ENCODE peak calls at places on chromosomes 2 and 18, in five cellular contexts. One of them, this sample, is unnamed.

GRCh38 chr2:219864154-219864553 is 236.7 kb downstream of the SLC4A3 start:
- DNase-seq in right cardiac atrium: no peak
- DNase-seq in foreskin fibroblast: no peak
- DNase-seq in choroid plexus epithelial cell: no peak
- DNase-seq in C1 segment of cervical spinal cord: no peak
- DNase-seq in this sample: no peak

GRCh38 chr2:240372051-240372450 is 63.4 kb upstream of the GPC1 start:
- DNase-seq in right cardiac atrium: peak; percentile 34
- DNase-seq in foreskin fibroblast: no peak
- DNase-seq in choroid plexus epithelial cell: no peak
- DNase-seq in C1 segment of cervical spinal cord: no peak
- DNase-seq in this sample: no peak

GRCh38 chr2:101150306-101151140 is 659 bp downstream of the TBC1D8 start:
- DNase-seq in right cardiac atrium: peak; percentile 74
- DNase-seq in foreskin fibroblast: no peak
- DNase-seq in choroid plexus epithelial cell: no peak
- DNase-seq in C1 segment of cervical spinal cord: no peak
- DNase-seq in this sample: no peak

GRCh38 chr18:31101148-31102019 is 837 bp downstream of the DSC2 start:
- DNase-seq in right cardiac atrium: peak; percentile 93
- DNase-seq in foreskin fibroblast: no peak
- DNase-seq in choroid plexus epithelial cell: no peak
- DNase-seq in C1 segment of cervical spinal cord: peak; percentile 40
- DNase-seq in this sample: no peak

GRCh38 chr2:146229513-146230155 is 1615.2 kb upstream of the ACVR2A start:
- DNase-seq in right cardiac atrium: no peak
- DNase-seq in foreskin fibroblast: no peak
- DNase-seq in choroid plexus epithelial cell: no peak
- DNase-seq in C1 segment of cervical spinal cord: no peak
- DNase-seq in this sample: no peak

GRCh38 chr18:76145968-76146367 is 349.1 kb downstream of the ZNF516 start:
- DNase-seq in right cardiac atrium: no peak
- DNase-seq in foreskin fibroblast: no peak
- DNase-seq in choroid plexus epithelial cell: no peak
- DNase-seq in C1 segment of cervical spinal cord: no peak
- DNase-seq in this sample: no peak

GRCh38 chr2:128451636-128452411 is 133.2 kb upstream of the HS6ST1 start:
- DNase-seq in right cardiac atrium: peak; percentile 32
- DNase-seq in foreskin fibroblast: no peak
- DNase-seq in choroid plexus epithelial cell: no peak
- DNase-seq in C1 segment of cervical spinal cord: no peak
- DNase-seq in this sample: no peak

GRCh38 chr2:203790134-203790533 is 77.4 kb upstream of the CTLA4 start:
- DNase-seq in right cardiac atrium: no peak
- DNase-seq in foreskin fibroblast: peak; percentile 58
- DNase-seq in choroid plexus epithelial cell: no peak
- DNase-seq in C1 segment of cervical spinal cord: no peak
- DNase-seq in this sample: peak; percentile 44

GRCh38 chr2:181780159-181781081 is 100.1 kb upstream of the NEUROD1 start:
- DNase-seq in right cardiac atrium: no peak
- DNase-seq in foreskin fibroblast: no peak
- DNase-seq in choroid plexus epithelial cell: peak; percentile 67
- DNase-seq in C1 segment of cervical spinal cord: no peak
- DNase-seq in this sample: peak; percentile 82

GRCh38 chr2:42523341-42523740 is 29.6 kb upstream of the KCNG3 start:
- DNase-seq in right cardiac atrium: no peak
- DNase-seq in foreskin fibroblast: no peak
- DNase-seq in choroid plexus epithelial cell: peak; percentile 25
- DNase-seq in C1 segment of cervical spinal cord: no peak
- DNase-seq in this sample: no peak

GRCh38 chr18:6239716-6240115 is 175.0 kb downstream of the L3MBTL4 start:
- DNase-seq in right cardiac atrium: no peak
- DNase-seq in foreskin fibroblast: no peak
- DNase-seq in choroid plexus epithelial cell: no peak
- DNase-seq in C1 segment of cervical spinal cord: no peak
- DNase-seq in this sample: no peak

GRCh38 chr2:175575346-175576258 is 394.1 kb upstream of the ATP5MC3 start:
- DNase-seq in right cardiac atrium: no peak
- DNase-seq in foreskin fibroblast: no peak
- DNase-seq in choroid plexus epithelial cell: no peak
- DNase-seq in C1 segment of cervical spinal cord: no peak
- DNase-seq in this sample: no peak

GRCh38 chr2:25878361-25879132 is at the start of gene ASXL2:
- DNase-seq in right cardiac atrium: peak; percentile 99
- DNase-seq in foreskin fibroblast: peak; percentile 98
- DNase-seq in choroid plexus epithelial cell: peak; percentile 98
- DNase-seq in C1 segment of cervical spinal cord: peak; percentile 96
- DNase-seq in this sample: peak; percentile 96

GRCh38 chr2:42314892-42315468 is 46.0 kb downstream of the COX7A2L start:
- DNase-seq in right cardiac atrium: no peak
- DNase-seq in foreskin fibroblast: peak; percentile 87
- DNase-seq in choroid plexus epithelial cell: peak; percentile 91
- DNase-seq in C1 segment of cervical spinal cord: no peak
- DNase-seq in this sample: peak; percentile 67

GRCh38 chr2:231547315-231548110 is 17.3 kb upstream of the NMUR1 start:
- DNase-seq in right cardiac atrium: no peak
- DNase-seq in foreskin fibroblast: no peak
- DNase-seq in choroid plexus epithelial cell: no peak
- DNase-seq in C1 segment of cervical spinal cord: no peak
- DNase-seq in this sample: no peak

GRCh38 chr2:217289153-217289908 is 429.5 kb upstream of the TNP1 start:
- DNase-seq in right cardiac atrium: no peak
- DNase-seq in foreskin fibroblast: no peak
- DNase-seq in choroid plexus epithelial cell: no peak
- DNase-seq in C1 segment of cervical spinal cord: no peak
- DNase-seq in this sample: no peak

This sample was measured in RCC 7860.